ENCODE peak calls at places on chromosomes 16 and 17, in ten cellular contexts. T, A, M, V, H, D, R, C, G and Z are unnamed samples.

GRCh38 chr17:28413804-28414203 is 7.8 kb upstream of the SLC46A1 start:
- DNase-seq in M (no peak), A (no peak), V (no peak), G (no peak), C (no peak), H (no peak), D (no peak), T (no peak), R (no peak), Z (no peak)

GRCh38 chr16:84584678-84585077 is 33.2 kb downstream of the COTL1 start:
- DNase-seq in V (no peak), D (no peak), R (no peak), G (no peak), T (no peak), M (no peak), A (no peak), H (no peak), C (no peak), Z (no peak)

GRCh38 chr17:42221886-42222745 is 27.8 kb upstream of the GHDC start:
- DNase-seq in M (peak; percentile 52), A (peak; percentile 66), G (peak; percentile 77), D (no peak), T (peak; percentile 78), C (no peak), H (peak; percentile 31), V (peak; percentile 66), R (no peak), Z (no peak)

GRCh38 chr17:63120406-63120805 is 154.4 kb downstream of the TANC2 start:
- DNase-seq in H (no peak), G (no peak), M (no peak), D (no peak), R (no peak), A (no peak), C (peak; percentile 60), V (no peak), T (peak; percentile 24), Z (no peak)

GRCh38 chr17:43935926-43936261 is 6.4 kb downstream of the PPY start:
- DNase-seq in V (no peak), R (no peak), H (no peak), T (no peak), D (no peak), G (no peak), M (no peak), A (no peak), C (no peak), Z (no peak)

GRCh38 chr16:87993901-87994300 is 42.7 kb downstream of the BANP start:
- DNase-seq in M (no peak), T (no peak), R (peak; percentile 24), D (no peak), G (no peak), C (no peak), H (no peak), A (no peak), V (no peak), Z (no peak)

GRCh38 chr16:15450624-15451023 is 16.2 kb downstream of the BMERB1 start:
- DNase-seq in V (no peak), C (no peak), H (no peak), M (no peak), T (no peak), R (peak; percentile 72), D (no peak), A (no peak), G (no peak), Z (peak; percentile 40)

GRCh38 chr16:16033208-16033717 is 83.8 kb downstream of the ABCC1 start:
- DNase-seq in T (no peak), V (peak; percentile 34), H (peak; percentile 16), R (no peak), M (no peak), G (no peak), C (no peak), D (no peak), A (no peak), Z (no peak)

GRCh38 chr17:43125967-43126910 is 1.1 kb upstream of the BRCA1 start:
- DNase-seq in G (no peak), A (no peak), T (no peak), H (no peak), D (no peak), M (no peak), R (no peak), V (no peak), C (no peak), Z (no peak)

GRCh38 chr17:4721203-4722135 is 9.8 kb upstream of the MED11 start:
- DNase-seq in A (peak; percentile 85), M (no peak), G (peak; percentile 85), V (no peak), T (peak; percentile 62), R (no peak), C (peak; percentile 82), H (no peak), D (no peak), Z (no peak)

GRCh38 chr16:11129378-11129781 is 126.6 kb downstream of the SOCS1 start:
- DNase-seq in G (no peak), A (no peak), H (no peak), D (no peak), M (no peak), R (no peak), V (no peak), T (peak; percentile 61), C (no peak), Z (no peak)

GRCh38 chr16:539901-540530 is 12.5 kb downstream of the CAPN15 start:
- DNase-seq in M (no peak), V (no peak), R (no peak), T (no peak), C (no peak), H (no peak), D (no peak), G (no peak), A (no peak), Z (no peak)
- H3K27ac ChIP-seq in M (no peak overlapping the region), V (no peak overlapping the region), R (no peak overlapping the region), T (no peak overlapping the region), C (no peak overlapping the region), H (no peak overlapping the region), D (no peak overlapping the region), G (no peak overlapping the region), A (no peak overlapping the region), Z (no peak overlapping the region)

GRCh38 chr17:57871863-57872262 is 22.0 kb upstream of the MRPS23 start:
- DNase-seq in C (no peak), R (no peak), V (no peak), G (peak; percentile 88), A (no peak), T (no peak), D (no peak), M (no peak), H (no peak), Z (no peak)

GRCh38 chr17:57870283-57870635 is 20.4 kb upstream of the MRPS23 start:
- DNase-seq in V (no peak), R (no peak), H (no peak), C (peak; percentile 29), G (no peak), A (no peak), T (no peak), D (no peak), M (no peak), Z (no peak)

GRCh38 chr17:57869599-57870282 is 19.9 kb upstream of the MRPS23 start:
- DNase-seq in R (no peak), D (no peak), V (no peak), M (no peak), G (peak; percentile 60), A (peak; percentile 72), C (peak; percentile 42), H (no peak), T (peak; percentile 78), Z (no peak)

GRCh38 chr17:57872536-57872935 is 22.7 kb upstream of the MRPS23 start:
- DNase-seq in H (no peak), D (no peak), C (no peak), G (no peak), A (no peak), R (no peak), T (no peak), V (no peak), M (no peak), Z (no peak)

GRCh38 chr17:57871155-57871554 is 21.3 kb upstream of the MRPS23 start:
- DNase-seq in H (no peak), R (no peak), D (no peak), T (no peak), A (no peak), M (no peak), V (no peak), G (no peak), C (no peak), Z (no peak)
- H3K27ac ChIP-seq in H (no peak overlapping the region), R (no peak overlapping the region), D (no peak overlapping the region), T (no peak overlapping the region), A (peak overlapping the region; percentile 95), M (no peak overlapping the region), V (no peak overlapping the region), G (peak overlapping the region; percentile 83), C (no peak overlapping the region), Z (no peak overlapping the region)

DNA sequence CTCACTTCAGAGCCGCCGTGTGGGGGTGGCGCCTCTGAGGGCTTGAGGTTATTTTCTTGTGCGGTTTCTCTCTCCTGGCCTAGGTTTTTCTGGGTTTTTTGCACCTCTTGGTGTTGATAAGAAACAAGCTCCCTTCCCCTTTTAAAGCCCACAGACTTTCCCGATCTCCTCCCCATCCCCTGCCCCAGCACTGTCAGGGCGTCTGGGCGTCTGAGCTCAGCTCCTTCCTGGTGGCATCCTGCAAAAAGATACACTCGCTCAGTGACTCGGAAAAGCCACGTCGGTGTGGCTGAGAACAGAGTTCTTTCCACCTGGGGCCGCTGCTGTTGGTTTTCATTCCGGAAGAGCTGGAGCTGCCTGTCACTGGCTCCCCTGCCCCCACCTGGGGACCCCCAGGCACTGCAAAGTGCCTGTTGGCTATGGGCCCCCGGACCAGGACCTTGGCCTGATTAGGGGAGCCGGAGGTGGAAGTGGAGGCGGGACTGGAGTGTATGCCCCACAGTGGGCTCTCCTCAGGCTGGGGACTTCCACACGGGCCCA is 14.5 kb downstream of the BAIAP2 start:
- DNase-seq in G (no peak), V (no peak), H (no peak), D (no peak), M (no peak), R (no peak), T (no peak), A (no peak), C (no peak), Z (no peak)
- H3K27ac ChIP-seq in G (peak overlapping the region; percentile 79), V (no peak overlapping the region), H (no peak overlapping the region), D (peak overlapping the region; percentile 11), M (no peak overlapping the region), R (no peak overlapping the region), T (no peak overlapping the region), A (peak overlapping the region; percentile 9), C (peak overlapping the region; percentile 90), Z (no peak overlapping the region)

DNA sequence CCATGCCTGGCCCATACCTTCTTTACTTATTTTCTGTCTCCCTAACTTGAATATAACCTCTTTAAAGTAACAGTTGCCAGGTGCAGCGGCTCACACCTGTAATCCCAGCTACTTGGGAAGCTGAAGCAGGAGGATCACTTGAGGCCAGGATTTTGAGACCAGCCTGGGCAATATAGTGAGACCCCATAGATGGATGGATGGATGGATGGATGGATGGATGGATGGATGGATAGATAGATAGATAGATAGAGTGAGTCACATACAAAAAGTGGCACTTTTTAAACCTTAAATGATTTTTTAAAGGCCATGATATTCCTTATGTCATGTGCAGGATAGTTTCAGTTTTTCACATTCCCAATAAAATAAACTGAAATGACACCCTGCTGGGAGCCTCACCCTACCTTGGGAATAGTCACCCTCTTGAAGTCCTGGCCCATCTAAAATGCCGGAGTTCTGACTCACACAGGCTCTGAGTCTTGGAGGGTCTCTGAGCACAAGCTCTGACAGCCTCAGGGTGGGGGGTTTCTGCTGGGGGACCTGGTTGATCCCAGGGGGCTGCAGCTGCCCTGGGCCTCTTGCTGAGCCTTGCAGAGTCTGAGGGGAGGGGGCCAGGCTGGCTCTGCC is 26.2 kb downstream of the CPNE2 start:
- DNase-seq in A (no peak), M (no peak), H (no peak), R (no peak), T (no peak), C (no peak), D (no peak), V (no peak), G (no peak), Z (no peak)
- H3K27ac ChIP-seq in A (no peak overlapping the region), M (no peak overlapping the region), H (no peak overlapping the region), R (no peak overlapping the region), T (no peak overlapping the region), C (no peak overlapping the region), D (no peak overlapping the region), V (no peak overlapping the region), G (no peak overlapping the region), Z (no peak overlapping the region)